ENCODE peak calls at places on chromosomes 5 and 9, in ten cellular contexts. R is AG04450, X is GM13977, O is neural crest cell, S is psoas muscle, F is AG09319, E is BJ, H is endodermal cell, Z is foreskin fibroblast, T is kidney. Q is an unnamed sample.

GRCh38 chr9:85223506-85224108 is 518.1 kb downstream of the AGTPBP1 start:
- DNase-seq in R (no peak), X (no peak), O (no peak), S (no peak), F (no peak), E (no peak), H (no peak), Z (peak), T (no peak), Q (no peak)

GRCh38 chr5:54171645-54172384 is 138.6 kb downstream of the ARL15 start:
- DNase-seq in R (peak), X (peak), O (no peak), S (no peak), F (no peak), E (no peak), H (no peak), Z (peak), T (no peak), Q (no peak)

GRCh38 chr9:5389109-5389732 is 48.5 kb downstream of the PLGRKT start:
- DNase-seq in R (peak), X (peak), O (no peak), S (no peak), F (no peak), E (peak), H (no peak), Z (peak), T (no peak), Q (no peak)

GRCh38 chr9:78606011-78606410 is 309.1 kb downstream of the PSAT1 start:
- DNase-seq in R (no peak), X (no peak), O (no peak), S (no peak), F (no peak), E (no peak), H (no peak), Z (no peak), T (no peak), Q (no peak)

GRCh38 chr5:60810036-60810435 is 34.0 kb downstream of the ELOVL7 start:
- DNase-seq in R (no peak), X (no peak), O (no peak), S (no peak), F (no peak), E (no peak), H (no peak), Z (no peak), T (no peak), Q (no peak)

GRCh38 chr5:191949-192690 is 825 bp downstream of the LRRC14B start:
- DNase-seq in R (no peak), X (no peak), O (no peak), S (no peak), F (no peak), E (no peak), H (no peak), Z (no peak), T (peak), Q (peak)

GRCh38 chr9:114300846-114301797 is 21.8 kb upstream of the ORM1 start:
- DNase-seq in R (no peak), X (no peak), O (no peak), S (no peak), F (no peak), E (no peak), H (peak), Z (no peak), T (peak), Q (no peak)

GRCh38 chr5:152364899-152365298 is 40.2 kb downstream of the NMUR2 start:
- DNase-seq in R (no peak), X (no peak), O (no peak), S (no peak), F (no peak), E (no peak), H (no peak), Z (no peak), T (no peak), Q (no peak)

GRCh38 chr9:117412006-117412715 is 2.7 kb downstream of the ASTN2 start:
- DNase-seq in R (no peak), X (peak), O (no peak), S (no peak), F (no peak), E (no peak), H (peak), Z (no peak), T (no peak), Q (peak)

GRCh38 chr5:170216262-170216864 is 16.4 kb upstream of the C5orf58 start:
- DNase-seq in R (no peak), X (no peak), O (peak), S (no peak), F (peak), E (no peak), H (peak), Z (peak), T (no peak), Q (peak)

GRCh38 chr9:128456613-128457061 is 831 bp downstream of the ODF2 start:
- DNase-seq in R (no peak), X (peak), O (peak), S (peak), F (peak), E (peak), H (peak), Z (peak), T (peak), Q (peak)

GRCh38 chr9:107976767-107977166 is 487.2 kb upstream of the KLF4 start:
- DNase-seq in R (no peak), X (no peak), O (no peak), S (peak), F (no peak), E (no peak), H (no peak), Z (peak), T (peak), Q (no peak)

GRCh38 chr5:131436081-131436480 is 172.2 kb downstream of the CDC42SE2 start:
- DNase-seq in R (no peak), X (no peak), O (no peak), S (peak), F (no peak), E (no peak), H (no peak), Z (no peak), T (no peak), Q (no peak)

GRCh38 chr5:179608131-179608581 is 15.3 kb downstream of the HNRNPH1 start:
- DNase-seq in R (no peak), X (no peak), O (no peak), S (no peak), F (no peak), E (no peak), H (peak), Z (peak), T (peak), Q (no peak)

GRCh38 chr5:10111575-10111974 is 138.1 kb downstream of the ATPSCKMT start:
- DNase-seq in R (peak), X (no peak), O (peak), S (no peak), F (peak), E (peak), H (peak), Z (peak), T (no peak), Q (peak)
- TF ChIP-seq CTCF in R (peak), X (peak), O (peak), S (no peak), F (peak), E (peak), H (peak), Z (peak), T (no peak), Q (peak)

DNA sequence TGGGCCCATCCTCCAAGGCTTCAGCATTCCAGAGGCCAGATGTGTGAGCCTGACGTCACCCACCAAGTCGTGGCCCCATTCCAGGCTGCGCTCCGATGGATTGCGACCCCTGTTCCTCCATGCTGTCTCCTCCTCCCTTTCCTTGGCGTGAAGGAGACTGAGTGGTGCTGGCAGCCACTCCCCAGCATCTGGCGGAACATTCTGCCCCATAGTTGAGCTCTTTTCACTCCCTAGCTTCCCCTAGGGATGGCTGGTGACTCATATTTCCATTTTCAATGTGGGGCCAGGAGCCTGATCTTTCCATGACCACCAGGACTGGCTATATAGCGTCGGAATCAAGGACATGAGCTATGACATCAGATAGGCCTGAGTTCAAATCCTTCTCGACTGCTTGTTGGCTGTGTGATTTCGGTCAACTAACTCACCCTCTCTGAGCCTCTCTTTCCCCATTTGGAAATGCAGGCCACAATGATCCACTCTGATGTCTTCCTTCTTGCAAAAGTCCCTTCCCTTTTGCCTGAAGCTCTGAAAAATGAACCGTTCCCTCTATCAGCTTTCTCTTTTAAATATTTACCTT is 24.5 kb upstream of the DUSP1 start:
- DNase-seq in R (peak), X (no peak), O (no peak), S (peak), F (peak), E (peak), H (peak), Z (peak), T (peak), Q (no peak)
- TF ChIP-seq CTCF in R (peak), X (no peak), O (no peak), S (no peak), F (no peak), E (peak), H (no peak), Z (no peak), T (no peak), Q (no peak)

GRCh38 chr5:140115186-140115500 is 1.2 kb downstream of the PURA start:
- DNase-seq in R (no peak), X (no peak), O (no peak), S (no peak), F (no peak), E (no peak), H (no peak), Z (no peak), T (no peak), Q (no peak)

GRCh38 chr5:140114341-140115185 is 654 bp downstream of the PURA start:
- DNase-seq in R (no peak), X (peak), O (peak), S (peak), F (no peak), E (no peak), H (peak), Z (peak), T (peak), Q (peak)

GRCh38 chr5:140113180-140113698 is 670 bp upstream of the PURA start:
- DNase-seq in R (no peak), X (peak), O (peak), S (peak), F (no peak), E (no peak), H (peak), Z (peak), T (peak), Q (peak)

GRCh38 chr5:140112685-140113179 is 1.2 kb upstream of the PURA start:
- DNase-seq in R (no peak), X (no peak), O (no peak), S (no peak), F (no peak), E (no peak), H (no peak), Z (peak), T (no peak), Q (peak)

GRCh38 chr5:140113699-140114263 is at the start of gene PURA:
- DNase-seq in R (peak), X (peak), O (peak), S (peak), F (peak), E (peak), H (peak), Z (peak), T (peak), Q (peak)
- TF ChIP-seq CTCF in R (no peak), X (peak), O (peak), S (peak), F (no peak), E (no peak), H (peak), Z (no peak), T (no peak), Q (peak)

DNA sequence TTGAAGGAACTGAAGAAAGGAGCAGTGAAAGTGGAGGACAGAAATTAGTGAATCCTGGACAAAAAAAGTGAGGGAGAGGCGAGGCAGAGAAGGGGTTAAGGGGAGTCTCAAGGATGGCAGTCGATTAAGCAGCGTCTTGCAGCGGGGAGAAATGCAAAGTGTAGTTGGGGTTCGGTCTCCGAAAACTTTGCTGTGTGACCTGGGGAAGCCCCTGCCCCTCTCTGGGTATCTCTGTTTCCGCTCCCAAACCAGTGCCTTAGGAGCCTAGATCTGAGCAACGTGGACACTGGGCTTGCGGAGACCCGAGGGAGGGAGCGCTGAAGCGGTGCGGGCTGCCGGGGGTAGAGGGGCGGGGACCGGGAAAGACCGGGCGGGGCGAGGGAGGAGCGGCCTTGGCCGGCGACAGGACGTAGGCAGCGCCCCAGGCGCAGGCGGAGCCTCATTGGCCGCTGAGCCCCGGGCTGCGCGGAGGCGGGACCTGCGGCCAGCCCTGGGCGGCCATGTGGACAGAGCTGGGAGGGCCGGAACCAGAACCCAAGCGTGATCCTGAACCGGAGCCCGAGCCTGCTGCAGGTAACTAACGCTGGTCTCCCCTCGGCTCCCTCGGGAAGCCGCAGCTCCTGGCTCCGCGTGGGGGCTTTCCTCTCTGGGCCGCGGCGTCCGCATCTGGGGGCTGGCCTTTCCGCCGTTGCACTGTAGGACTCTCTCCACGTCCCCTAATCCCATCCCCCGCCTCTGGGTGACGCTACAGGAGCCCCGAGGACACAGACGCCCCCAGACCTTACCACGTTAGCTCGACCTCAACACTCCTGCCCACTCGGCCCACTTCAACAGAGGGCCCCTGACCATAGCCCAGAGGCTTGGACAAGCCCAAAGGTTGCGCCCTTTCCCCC is at the start of gene ALDH1B1:
- DNase-seq in R (peak), X (peak), O (peak), S (peak), F (peak), E (peak), H (peak), Z (peak), T (peak), Q (peak)
- TF ChIP-seq CTCF in R (peak), X (peak), O (peak), S (no peak), F (peak), E (peak), H (peak), Z (no peak), T (no peak), Q (no peak)

GRCh38 chr9:92440751-92441046 is 16.4 kb upstream of the OMD start:
- DNase-seq in R (no peak), X (peak), O (no peak), S (no peak), F (no peak), E (no peak), H (no peak), Z (no peak), T (no peak), Q (no peak)

GRCh38 chr9:92435263-92435662 is 11.0 kb upstream of the OMD start:
- DNase-seq in R (no peak), X (no peak), O (no peak), S (no peak), F (no peak), E (no peak), H (no peak), Z (no peak), T (no peak), Q (no peak)

GRCh38 chr9:92439921-92440750 is 15.9 kb upstream of the OMD start:
- DNase-seq in R (no peak), X (no peak), O (no peak), S (no peak), F (no peak), E (no peak), H (no peak), Z (peak), T (no peak), Q (no peak)

GRCh38 chr9:92444841-92445240 is 20.6 kb upstream of the OMD start:
- DNase-seq in R (no peak), X (no peak), O (no peak), S (no peak), F (no peak), E (no peak), H (no peak), Z (no peak), T (no peak), Q (no peak)

DNA sequence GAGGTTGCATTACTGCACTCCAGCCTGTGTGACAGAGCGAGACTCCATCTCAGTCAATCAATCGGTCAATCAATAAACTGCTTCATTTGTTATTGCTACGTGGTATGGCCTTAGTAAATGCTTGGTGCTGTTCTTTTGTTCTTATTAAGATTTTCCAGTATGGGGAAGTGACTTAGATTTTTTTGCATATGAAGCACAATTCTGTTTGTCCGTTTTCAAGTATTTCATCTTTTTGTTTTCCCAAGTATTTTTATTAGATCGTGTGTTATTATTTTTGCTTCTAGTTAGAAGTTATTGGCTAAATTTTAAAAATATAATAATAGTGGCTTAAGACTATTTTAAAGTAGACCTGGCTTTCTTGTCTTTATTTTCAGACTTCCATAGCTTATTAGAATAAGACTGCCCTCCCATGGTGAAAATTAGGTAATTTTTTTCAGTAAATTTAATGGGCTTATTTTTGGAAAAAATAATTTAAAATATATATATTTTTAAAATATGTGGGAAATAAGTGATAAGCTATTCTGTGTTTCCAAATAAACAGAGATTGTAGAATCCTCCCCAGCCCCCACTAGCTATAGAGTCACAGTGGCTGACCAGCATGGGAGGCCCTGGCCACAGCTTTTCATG is 14.7 kb upstream of the OMD start:
- DNase-seq in R (no peak), X (no peak), O (no peak), S (no peak), F (no peak), E (no peak), H (no peak), Z (peak), T (no peak), Q (no peak)
- TF ChIP-seq CTCF in R (peak), X (no peak), O (peak), S (peak), F (peak), E (peak), H (peak), Z (no peak), T (no peak), Q (no peak)

DNA sequence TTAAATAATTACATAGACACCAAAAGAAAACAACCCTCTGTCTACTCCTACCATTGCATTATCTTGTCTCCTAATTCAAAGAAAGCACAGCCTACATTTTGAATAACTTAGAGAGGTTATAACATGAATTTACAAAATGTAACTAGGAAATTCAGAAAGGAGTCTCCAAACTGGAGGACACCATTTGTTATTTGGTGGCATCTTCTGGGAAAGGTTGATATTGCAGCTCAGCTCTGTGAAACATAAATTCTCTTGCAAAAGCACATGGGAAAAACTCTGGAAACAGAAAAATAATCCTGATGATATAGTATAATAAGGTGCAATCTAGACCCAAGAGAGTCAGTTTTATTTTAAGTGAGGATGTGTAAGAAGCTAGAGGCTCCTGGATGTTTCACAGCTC is 215.3 kb downstream of the MLLT3 start:
- DNase-seq in R (no peak), X (no peak), O (no peak), S (no peak), F (no peak), E (no peak), H (no peak), Z (peak), T (no peak), Q (no peak)
- TF ChIP-seq CTCF in R (no peak), X (no peak), O (no peak), S (no peak), F (no peak), E (no peak), H (peak), Z (no peak), T (no peak), Q (no peak)

GRCh38 chr5:140042551-140043507 is at the start of gene NRG2:
- DNase-seq in R (no peak), X (peak), O (peak), S (peak), F (peak), E (no peak), H (peak), Z (peak), T (peak), Q (peak)

GRCh38 chr5:140041492-140042421 is 1.3 kb downstream of the NRG2 start:
- DNase-seq in R (no peak), X (peak), O (peak), S (peak), F (no peak), E (no peak), H (peak), Z (peak), T (peak), Q (peak)

GRCh38 chr5:140041099-140041491 is 2.0 kb downstream of the NRG2 start:
- DNase-seq in R (no peak), X (no peak), O (no peak), S (no peak), F (no peak), E (no peak), H (no peak), Z (no peak), T (no peak), Q (no peak)

GRCh38 chr5:140044041-140044440 is 942 bp upstream of the NRG2 start:
- DNase-seq in R (no peak), X (no peak), O (no peak), S (no peak), F (no peak), E (no peak), H (no peak), Z (peak), T (no peak), Q (no peak)

GRCh38 chr5:140043508-140043872 is 391 bp upstream of the NRG2 start:
- DNase-seq in R (no peak), X (peak), O (no peak), S (no peak), F (no peak), E (no peak), H (peak), Z (no peak), T (peak), Q (no peak)
- TF ChIP-seq CTCF in R (no peak), X (no peak), O (peak), S (no peak), F (no peak), E (no peak), H (peak), Z (no peak), T (no peak), Q (peak)

DNA sequence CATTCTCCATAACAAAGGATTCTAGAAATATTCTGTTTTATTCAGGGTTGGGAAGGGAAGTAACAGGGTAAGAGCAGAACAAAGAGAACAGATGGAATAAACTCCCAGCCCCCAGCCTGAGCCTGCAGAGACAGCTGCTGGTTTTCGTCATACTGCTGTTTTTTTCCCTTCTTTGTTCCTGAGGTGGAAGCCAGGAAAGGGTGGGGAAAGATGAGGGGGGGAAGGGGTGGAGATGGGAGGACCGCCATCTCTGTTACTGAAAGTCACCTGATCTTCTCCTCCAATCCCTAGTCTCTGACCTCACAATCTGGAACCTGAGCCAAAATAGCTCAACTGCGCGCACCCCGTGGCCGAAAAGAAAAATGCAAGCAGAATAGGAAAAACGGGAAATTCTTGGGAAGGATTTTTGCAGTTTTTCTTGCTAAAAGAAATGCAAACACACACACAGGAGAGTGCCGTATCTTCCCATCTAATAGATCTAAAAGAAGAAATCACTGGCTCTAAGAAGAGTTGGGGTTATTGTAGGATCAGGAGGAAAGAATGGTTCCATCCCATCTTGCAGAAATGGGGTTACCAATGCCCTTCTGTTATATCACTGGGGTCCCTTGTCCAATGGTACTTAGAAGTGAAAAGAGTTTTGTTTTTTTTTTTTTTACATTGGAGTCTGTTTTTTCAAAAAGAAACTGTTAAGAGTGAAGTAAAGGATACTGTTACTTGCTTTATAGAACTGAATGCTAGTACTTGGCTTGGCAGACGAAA is 57.9 kb downstream of the DIAPH1 start:
- DNase-seq in R (peak), X (no peak), O (peak), S (peak), F (peak), E (peak), H (peak), Z (peak), T (peak), Q (peak)
- TF ChIP-seq CTCF in R (peak), X (peak), O (peak), S (peak), F (peak), E (peak), H (peak), Z (peak), T (peak), Q (peak)